ENCODE peak calls at places on chromosomes 6 and 20, in seven cellular contexts. E is HCT116, U is A549, P is heart left ventricle, A is esophagus muscularis mucosa, B is transverse colon, G is upper lobe of left lung. J is an unnamed sample.

GRCh38 chr6:111753573-111753972 is 119.7 kb downstream of the FYN start:
- DNase-seq in E (no peak), U (no peak), P (no peak), A (no peak), B (no peak), G (no peak), J (no peak)

GRCh38 chr6:167687035-167687720 is 139.5 kb upstream of the AFDN start:
- DNase-seq in E (no peak), U (no peak), P (no peak), A (no peak), B (no peak), G (no peak), J (no peak)

GRCh38 chr6:116476021-116476678 is 15.0 kb downstream of the CALHM6 start:
- DNase-seq in E (no peak), U (no peak), P (no peak), A (no peak), B (peak; percentile 20), G (peak; percentile 29), J (no peak)

GRCh38 chr6:50087231-50087954 is 37.7 kb upstream of the DEFB112 start:
- DNase-seq in E (no peak), U (no peak), P (no peak), A (no peak), B (no peak), G (no peak), J (no peak)

GRCh38 chr20:25402583-25402982 is 4.9 kb upstream of the GINS1 start:
- DNase-seq in E (no peak), U (no peak), P (no peak), A (no peak), B (no peak), G (no peak), J (no peak)

GRCh38 chr6:2205396-2205795 is 40.0 kb downstream of the GMDS start:
- DNase-seq in E (no peak), U (no peak), P (no peak), A (no peak), B (no peak), G (no peak), J (no peak)

GRCh38 chr6:106037060-106037459 is 49.1 kb upstream of the PRDM1 start:
- DNase-seq in E (no peak), U (no peak), P (no peak), A (no peak), B (no peak), G (no peak), J (no peak)

GRCh38 chr20:58017237-58017969 is 211.1 kb downstream of the ANKRD60 start:
- DNase-seq in E (peak; percentile 89), U (peak; percentile 90), P (peak; percentile 7), A (no peak), B (peak; percentile 81), G (no peak), J (peak; percentile 94)

GRCh38 chr6:149454405-149454848 is 30.4 kb downstream of the ZC3H12D start:
- DNase-seq in E (no peak), U (no peak), P (peak; percentile 96), A (no peak), B (peak; percentile 88), G (peak; percentile 97), J (peak; percentile 98)

GRCh38 chr6:21856096-21856825 is 262.7 kb downstream of the SOX4 start:
- DNase-seq in E (no peak), U (peak; percentile 4), P (no peak), A (no peak), B (no peak), G (peak; percentile 33), J (no peak)

GRCh38 chr20:49559411-49560081 is 8.4 kb downstream of the PTGIS start:
- DNase-seq in E (no peak), U (no peak), P (no peak), A (no peak), B (peak; percentile 7), G (no peak), J (no peak)

GRCh38 chr6:7147051-7147671 is 39.4 kb downstream of the RREB1 start:
- DNase-seq in E (no peak), U (no peak), P (no peak), A (no peak), B (no peak), G (no peak), J (no peak)

GRCh38 chr20:11459090-11459877 is 458.4 kb upstream of the BTBD3 start:
- DNase-seq in E (no peak), U (no peak), P (no peak), A (no peak), B (no peak), G (no peak), J (no peak)

GRCh38 chr6:20572940-20573339 is 38.7 kb downstream of the CDKAL1 start:
- DNase-seq in E (no peak), U (no peak), P (no peak), A (no peak), B (no peak), G (peak; percentile 27), J (no peak)

GRCh38 chr6:42720739-42721138 is 1.7 kb downstream of the PRPH2 start:
- DNase-seq in E (no peak), U (no peak), P (no peak), A (no peak), B (no peak), G (peak; percentile 23), J (no peak)

GRCh38 chr6:167697316-167697715 is 129.4 kb upstream of the AFDN start:
- DNase-seq in E (no peak), U (no peak), P (no peak), A (no peak), B (no peak), G (no peak), J (no peak)

GRCh38 chr6:33445020-33445676 is 9.2 kb upstream of the ZBTB9 start:
- DNase-seq in E (no peak), U (no peak), P (no peak), A (no peak), B (no peak), G (no peak), J (no peak)
- H3K4me1 ChIP-seq in E (peaks cover 2% of the 10 kb centered on the region), U (no peaks in the 10 kb centered on the region), P (no peaks in the 10 kb centered on the region), A (no peaks in the 10 kb centered on the region), B (no peaks in the 10 kb centered on the region), G (no peaks in the 10 kb centered on the region), J (no peaks in the 10 kb centered on the region)

DNA sequence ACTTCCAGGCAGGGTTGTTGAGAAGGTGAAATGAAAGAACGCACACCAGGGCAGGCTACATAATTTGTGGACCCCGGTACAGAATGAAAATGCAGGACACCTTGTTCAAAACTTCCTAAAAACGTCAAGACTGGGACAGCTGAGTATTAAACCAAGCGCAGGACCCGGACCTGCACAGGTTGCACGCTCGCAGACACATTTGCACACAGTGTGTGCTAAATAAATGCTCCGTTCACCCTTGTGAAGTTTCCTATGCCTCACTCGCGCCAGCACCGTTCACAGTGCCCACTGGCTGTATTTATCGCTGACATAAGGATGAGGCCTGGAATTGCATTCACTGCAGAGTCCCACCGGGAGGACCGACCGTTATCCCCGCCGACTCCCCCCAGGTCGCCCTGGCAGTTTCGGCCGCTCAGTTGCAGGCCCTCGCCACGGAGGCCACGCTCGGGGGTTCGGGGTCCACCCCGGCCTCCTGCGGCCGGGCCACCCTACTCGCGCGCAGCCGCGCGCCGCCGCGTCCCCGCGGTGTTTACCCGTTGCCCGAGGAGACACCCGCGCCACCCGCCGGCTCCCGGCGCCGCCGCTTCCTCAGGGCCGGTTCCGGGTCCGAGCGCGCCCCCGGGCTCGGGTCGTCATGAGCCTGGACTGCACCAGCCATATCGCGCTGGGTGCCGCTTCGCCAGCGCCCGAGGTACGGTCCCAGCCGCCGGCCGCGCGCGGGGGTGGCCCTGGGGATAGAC is at the start of gene CCDC170:
- DNase-seq in E (no peak), U (peak; percentile 25), P (peak; percentile 63), A (no peak), B (no peak), G (peak; percentile 30), J (peak; percentile 38)
- TF ChIP-seq POLR2A in E (no peak), U (no peak), P (no peak), A (no peak), B (no peak), G (no peak), J (no peak)

GRCh38 chr6:16313732-16314131 is 75.3 kb downstream of the GMPR start:
- DNase-seq in E (no peak), U (no peak), P (no peak), A (no peak), B (no peak), G (no peak), J (no peak)

GRCh38 chr6:16318953-16319720 is 80.8 kb downstream of the GMPR start:
- DNase-seq in E (no peak), U (no peak), P (no peak), A (no peak), B (no peak), G (no peak), J (no peak)

GRCh38 chr6:16318538-16318937 is 80.2 kb downstream of the GMPR start:
- DNase-seq in E (no peak), U (no peak), P (no peak), A (no peak), B (no peak), G (no peak), J (no peak)

GRCh38 chr6:16314311-16314710 is 75.9 kb downstream of the GMPR start:
- DNase-seq in E (no peak), U (no peak), P (no peak), A (no peak), B (no peak), G (no peak), J (no peak)

GRCh38 chr6:16316741-16317251 is 78.4 kb downstream of the GMPR start:
- DNase-seq in E (peak; percentile 39), U (peak; percentile 21), P (no peak), A (no peak), B (no peak), G (no peak), J (peak; percentile 44)
- H3K4me3 ChIP-seq in E (no peak overlapping the region), U (no peak overlapping the region), P (no peak overlapping the region), A (no peak overlapping the region), B (no peak overlapping the region), G (no peak overlapping the region), J (no peak overlapping the region)

DNA sequence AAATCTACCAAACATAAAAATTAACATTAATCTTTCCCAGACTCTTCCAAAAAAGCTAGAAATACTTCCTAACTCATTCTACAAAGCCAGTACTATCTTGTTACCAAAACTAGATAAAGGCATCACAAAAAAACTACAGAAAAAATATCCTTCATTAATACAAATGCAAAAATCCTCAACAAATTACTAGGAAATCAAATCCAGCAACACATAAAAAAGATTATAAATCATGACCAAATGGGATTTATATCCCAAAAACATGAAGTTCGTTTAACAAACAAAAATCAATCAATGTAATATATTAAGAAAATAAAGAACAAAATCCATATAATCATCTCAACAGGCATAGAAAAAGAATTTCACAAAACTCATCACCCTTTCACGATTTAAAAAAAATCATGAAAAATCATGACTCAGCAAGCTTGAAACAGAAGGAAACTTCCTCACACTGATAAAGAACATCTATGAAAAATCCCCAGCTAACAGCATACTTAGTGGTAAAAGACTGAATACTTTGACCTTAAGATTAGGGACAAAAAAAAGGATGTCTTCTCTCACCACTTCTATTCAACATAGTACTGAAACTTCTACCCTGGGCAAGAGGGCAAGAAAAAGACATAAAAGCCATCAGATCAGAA is 43.2 kb downstream of the RANBP9 start:
- DNase-seq in E (no peak), U (no peak), P (no peak), A (no peak), B (no peak), G (no peak), J (no peak)
- H3K4me1 ChIP-seq in E (peaks cover 5% of the 10 kb centered on the region), U (peaks cover 16% of the 10 kb centered on the region), P (peaks cover 4% of the 10 kb centered on the region), A (no peaks in the 10 kb centered on the region), B (peaks cover 3% of the 10 kb centered on the region), G (peaks cover 4% of the 10 kb centered on the region), J (peaks cover 5% of the 10 kb centered on the region)